ENCODE peak calls at places on chromosomes 13 and 19, in nine cellular contexts. O is IMR-90, Q is uterus, V is sigmoid colon, J is Peyer's patch, I is breast epithelium, A is prostate gland, E is endothelial cell of umbilical vein, Y is heart left ventricle. Z is an unnamed sample.
A peak's percentile ranks its signal among the peaks of the same experiment; 100 is the strongest.

GRCh38 chr19:15421726-15422260 is 3.0 kb upstream of the AKAP8L start:
- DNase-seq in J (no peak), Y (peak; percentile 80), A (peak; percentile 45), V (no peak), Q (no peak), I (no peak), O (no peak), E (no peak), Z (no peak)

GRCh38 chr19:7292352-7292949 is 1.8 kb downstream of the INSR start:
- DNase-seq in A (no peak), E (no peak), O (no peak), I (no peak), J (no peak), Q (no peak), Y (no peak), V (no peak), Z (no peak)

GRCh38 chr19:30062331-30063183 is 120.5 kb downstream of the URI1 start:
- DNase-seq in V (no peak), O (no peak), E (no peak), J (peak; percentile 18), Y (no peak), A (no peak), I (no peak), Q (no peak), Z (peak; percentile 9)

GRCh38 chr19:38650180-38650775 is 2.8 kb downstream of the ACTN4 start:
- DNase-seq in Y (no peak), E (no peak), J (peak; percentile 68), V (no peak), A (no peak), I (no peak), Q (no peak), O (no peak), Z (no peak)

GRCh38 chr13:108957369-108958012 is 328.1 kb downstream of the MYO16 start:
- DNase-seq in Q (no peak), V (peak; percentile 69), J (no peak), O (peak; percentile 85), Y (no peak), I (no peak), E (peak; percentile 68), A (peak; percentile 23), Z (no peak)

GRCh38 chr19:51324082-51324481 is 12.6 kb downstream of the IGLON5 start:
- DNase-seq in J (no peak), A (no peak), Y (no peak), E (no peak), Q (no peak), I (no peak), O (no peak), V (no peak), Z (no peak)

GRCh38 chr13:50866817-50867640 is 23.5 kb upstream of the DLEU7 start:
- DNase-seq in V (no peak), Q (no peak), Y (no peak), A (no peak), O (no peak), E (no peak), J (no peak), I (no peak), Z (no peak)

GRCh38 chr13:108618233-108618632 is 11.2 kb upstream of the MYO16 start:
- DNase-seq in V (no peak), Q (no peak), E (no peak), O (no peak), J (no peak), Y (no peak), I (no peak), A (no peak), Z (no peak)

GRCh38 chr13:75308222-75308621 is 173.7 kb downstream of the TBC1D4 start:
- DNase-seq in Q (no peak), A (no peak), I (no peak), J (no peak), V (no peak), O (peak; percentile 21), E (no peak), Y (no peak), Z (no peak)

GRCh38 chr13:53683146-53683545 is 654.5 kb downstream of the OLFM4 start:
- DNase-seq in O (no peak), A (no peak), J (no peak), V (no peak), Y (no peak), I (no peak), Q (no peak), E (no peak), Z (no peak)

GRCh38 chr13:75132800-75133695 is 348.9 kb downstream of the TBC1D4 start:
- DNase-seq in V (no peak), Q (no peak), Y (no peak), E (no peak), J (no peak), A (no peak), O (no peak), I (no peak), Z (no peak)

GRCh38 chr19:49125025-49125731 is 5.8 kb downstream of the PPFIA3 start:
- DNase-seq in I (no peak), A (no peak), E (no peak), Y (no peak), J (peak; percentile 79), Q (no peak), O (no peak), V (no peak), Z (no peak)

GRCh38 chr13:102597029-102598015 is 536 bp downstream of the TPP2 start:
- DNase-seq in Y (peak; percentile 65), V (peak; percentile 68), A (no peak), Q (peak; percentile 32), O (peak; percentile 52), E (peak; percentile 41), J (peak; percentile 59), I (no peak), Z (peak; percentile 32)

GRCh38 chr13:66138172-66138811 is 1091.8 kb downstream of the PCDH9 start:
- DNase-seq in Q (no peak), J (no peak), O (no peak), I (no peak), A (no peak), Y (no peak), E (no peak), V (no peak), Z (no peak)

GRCh38 chr13:105804561-105805190 is 730.8 kb downstream of the EFNB2 start:
- DNase-seq in I (no peak), E (no peak), A (peak; percentile 27), J (no peak), V (no peak), O (peak; percentile 59), Q (no peak), Y (no peak), Z (no peak)

GRCh38 chr13:75489502-75490263 is 7.7 kb upstream of the TBC1D4 start:
- DNase-seq in O (peak; percentile 69), Q (no peak), V (no peak), A (no peak), I (no peak), Y (no peak), E (no peak), J (no peak), Z (peak; percentile 36)

GRCh38 chr19:35608250-35608649 is 4.3 kb upstream of the HAUS5 start:
- DNase-seq in V (no peak), Y (no peak), Q (no peak), I (no peak), E (no peak), A (no peak), O (no peak), J (no peak), Z (no peak)

GRCh38 chr13:43031881-43032280 is 8.5 kb downstream of the DNAJC15 start:
- DNase-seq in J (no peak), I (no peak), V (no peak), E (no peak), O (no peak), Y (no peak), Q (no peak), A (no peak), Z (no peak)

GRCh38 chr13:75339635-75340374 is 142.2 kb downstream of the TBC1D4 start:
- DNase-seq in J (no peak), A (no peak), Q (no peak), E (no peak), O (no peak), V (no peak), Y (no peak), I (no peak), Z (no peak)

GRCh38 chr19:17481986-17482385 is 11.7 kb downstream of the SLC27A1 start:
- DNase-seq in J (no peak), O (no peak), Q (no peak), Y (no peak), E (no peak), A (no peak), V (no peak), I (no peak), Z (peak; percentile 71)

GRCh38 chr13:75299913-75300862 is 181.8 kb downstream of the TBC1D4 start:
- DNase-seq in J (no peak), Y (no peak), O (peak; percentile 46), Q (no peak), E (no peak), V (no peak), I (no peak), A (no peak), Z (no peak)

GRCh38 chr19:38650911-38651584 is 3.6 kb downstream of the ACTN4 start:
- DNase-seq in J (no peak), O (peak; percentile 60), V (peak; percentile 81), Q (peak; percentile 54), Y (no peak), E (peak; percentile 60), I (no peak), A (no peak), Z (no peak)

GRCh38 chr19:18749362-18750231 is 41.5 kb downstream of the COMP start:
- DNase-seq in O (no peak), J (no peak), I (no peak), Y (no peak), Q (no peak), V (no peak), A (no peak), E (no peak), Z (no peak)

GRCh38 chr13:104422668-104423067 is 1356.5 kb upstream of the SLC10A2 start:
- DNase-seq in Q (no peak), E (no peak), I (no peak), A (no peak), J (no peak), Y (no peak), O (no peak), V (no peak), Z (no peak)
- H3K27ac ChIP-seq in Q (no peak overlapping the region), E (no peak overlapping the region), I (no peak overlapping the region), A (no peak overlapping the region), J (no peak overlapping the region), Y (no peak overlapping the region), O (no peak overlapping the region), V (no peak overlapping the region), Z (no peak overlapping the region)

GRCh38 chr13:98143157-98143553 is 261 bp downstream of the FARP1 start:
- DNase-seq in Y (peak; percentile 76), Q (peak; percentile 50), V (peak; percentile 66), A (no peak), E (no peak), I (no peak), J (no peak), O (no peak), Z (peak; percentile 48)
- TF ChIP-seq CTCF in Y (no peak), Q (no peak), V (no peak), A (no peak), E (no peak), I (no peak), J (no peak), O (no peak), Z (no peak)

GRCh38 chr19:5707576-5708575 is 12.1 kb downstream of the LONP1 start:
- DNase-seq in J (no peak), I (no peak), A (no peak), E (no peak), Y (no peak), O (no peak), Q (no peak), V (peak; percentile 60), Z (no peak)
- TF ChIP-seq POLR2A in J (no peak), I (no peak), A (no peak), E (no peak), Y (no peak), O (no peak), Q (no peak), V (no peak), Z (no peak)

GRCh38 chr13:33126909-33127607 is 110.8 kb downstream of the KL start:
- DNase-seq in J (no peak), Q (peak; percentile 37), E (peak; percentile 69), V (peak; percentile 75), A (no peak), Y (peak; percentile 69), I (no peak), O (peak; percentile 65), Z (no peak)
- H3K27ac ChIP-seq in J (peak overlapping the region; percentile 14), Q (peak overlapping the region; percentile 83), E (peak overlapping the region; percentile 93), V (peak overlapping the region; percentile 87), A (no peak overlapping the region), Y (peak overlapping the region; percentile 83), I (peak overlapping the region; percentile 86), O (peak overlapping the region; percentile 81), Z (no peak overlapping the region)